ENCODE peak calls at places on chromosomes 2 and 18, in five cellular contexts. One of them, this sample, is unnamed. For H3K36me3, the result is how much of the 10 kb centered on the place peaks cover.

GRCh38 chr2:144513388-144514100 is 6.4 kb downstream of the ZEB2 start:
- DNase-seq in lower lobe of right lung: no peak
- DNase-seq in psoas muscle: peak
- DNase-seq in ovary: peak
- DNase-seq in sigmoid colon: no peak
- DNase-seq in this sample: peak

GRCh38 chr2:97936199-97936598 is 59.5 kb downstream of the TMEM131 start:
- DNase-seq in lower lobe of right lung: no peak
- DNase-seq in psoas muscle: no peak
- DNase-seq in ovary: no peak
- DNase-seq in sigmoid colon: no peak
- DNase-seq in this sample: no peak

GRCh38 chr18:26082475-26082874 is 7.9 kb downstream of the SS18 start:
- DNase-seq in lower lobe of right lung: no peak
- DNase-seq in psoas muscle: no peak
- DNase-seq in ovary: no peak
- DNase-seq in sigmoid colon: no peak
- DNase-seq in this sample: peak

GRCh38 chr2:64359176-64359891 is 94.6 kb upstream of the LGALSL start:
- DNase-seq in lower lobe of right lung: no peak
- DNase-seq in psoas muscle: no peak
- DNase-seq in ovary: no peak
- DNase-seq in sigmoid colon: no peak
- DNase-seq in this sample: no peak

GRCh38 chr2:38277245-38278119 is 99.6 kb downstream of the ATL2 start:
- DNase-seq in lower lobe of right lung: no peak
- DNase-seq in psoas muscle: no peak
- DNase-seq in ovary: no peak
- DNase-seq in sigmoid colon: no peak
- DNase-seq in this sample: no peak

GRCh38 chr2:55223958-55224760 is 7.9 kb downstream of the CLHC1 start:
- DNase-seq in lower lobe of right lung: no peak
- DNase-seq in psoas muscle: no peak
- DNase-seq in ovary: peak
- DNase-seq in sigmoid colon: peak
- DNase-seq in this sample: no peak

GRCh38 chr2:196718796-196719564 is 79.5 kb downstream of the CCDC150 start:
- DNase-seq in lower lobe of right lung: no peak
- DNase-seq in psoas muscle: peak
- DNase-seq in ovary: no peak
- DNase-seq in sigmoid colon: no peak
- DNase-seq in this sample: peak

GRCh38 chr2:209277444-209277843 is 146.4 kb upstream of the MAP2 start:
- DNase-seq in lower lobe of right lung: no peak
- DNase-seq in psoas muscle: no peak
- DNase-seq in ovary: no peak
- DNase-seq in sigmoid colon: no peak
- DNase-seq in this sample: no peak

GRCh38 chr2:213959589-213959988 is 451.3 kb upstream of the VWC2L start:
- DNase-seq in lower lobe of right lung: no peak
- DNase-seq in psoas muscle: no peak
- DNase-seq in ovary: no peak
- DNase-seq in sigmoid colon: no peak
- DNase-seq in this sample: no peak

GRCh38 chr2:106192752-106193490 is 1.2 kb downstream of the UXS1 start:
- DNase-seq in lower lobe of right lung: peak
- DNase-seq in psoas muscle: peak
- DNase-seq in ovary: no peak
- DNase-seq in sigmoid colon: no peak
- DNase-seq in this sample: peak

GRCh38 chr2:171893196-171893823 is 734 bp downstream of the SLC25A12 start:
- DNase-seq in lower lobe of right lung: no peak
- DNase-seq in psoas muscle: no peak
- DNase-seq in ovary: no peak
- DNase-seq in sigmoid colon: no peak
- DNase-seq in this sample: no peak

GRCh38 chr2:222903234-222904220 is 42.7 kb downstream of the ACSL3 start:
- DNase-seq in lower lobe of right lung: no peak
- DNase-seq in psoas muscle: no peak
- DNase-seq in ovary: no peak
- DNase-seq in sigmoid colon: no peak
- DNase-seq in this sample: peak

GRCh38 chr2:105553538-105554196 is 154.8 kb upstream of the FHL2 start:
- DNase-seq in lower lobe of right lung: no peak
- DNase-seq in psoas muscle: no peak
- DNase-seq in ovary: no peak
- DNase-seq in sigmoid colon: no peak
- DNase-seq in this sample: no peak

GRCh38 chr18:60485207-60485606 is 112.6 kb upstream of the MC4R start:
- DNase-seq in lower lobe of right lung: no peak
- DNase-seq in psoas muscle: no peak
- DNase-seq in ovary: no peak
- DNase-seq in sigmoid colon: no peak
- DNase-seq in this sample: no peak

GRCh38 chr2:64463784-64464183 is 9.8 kb downstream of the LGALSL start:
- DNase-seq in lower lobe of right lung: no peak
- DNase-seq in psoas muscle: peak
- DNase-seq in ovary: peak
- DNase-seq in sigmoid colon: no peak
- DNase-seq in this sample: peak

GRCh38 chr2:29066271-29066860 is 8.0 kb downstream of the PCARE start:
- DNase-seq in lower lobe of right lung: no peak
- DNase-seq in psoas muscle: no peak
- DNase-seq in ovary: no peak
- DNase-seq in sigmoid colon: no peak
- DNase-seq in this sample: peak

GRCh38 chr2:226838758-226839555 is 3.1 kb downstream of the RHBDD1 start:
- DNase-seq in lower lobe of right lung: no peak
- DNase-seq in psoas muscle: no peak
- DNase-seq in ovary: no peak
- DNase-seq in sigmoid colon: no peak
- DNase-seq in this sample: no peak

DNA sequence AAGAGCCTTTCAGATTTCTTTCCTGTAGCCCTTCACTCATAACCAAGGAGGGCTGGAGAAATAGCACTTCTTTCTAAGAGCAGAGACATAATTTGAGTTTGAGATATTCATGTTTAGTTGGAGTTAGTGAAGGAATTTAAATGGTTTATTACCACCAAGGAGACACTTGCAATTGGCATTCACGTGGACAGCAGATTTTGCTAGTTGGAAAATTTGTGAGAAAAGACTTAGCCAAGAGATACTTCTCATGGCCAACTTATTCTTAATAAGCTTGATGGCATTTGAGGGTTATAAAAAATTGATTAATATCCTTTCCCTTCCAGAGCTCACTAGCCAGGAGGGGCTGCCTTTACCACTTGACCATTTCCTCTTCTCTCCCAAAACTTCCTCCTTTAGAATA is 518.7 kb downstream of the TNS1 start:
- DNase-seq in lower lobe of right lung: no peak
- DNase-seq in psoas muscle: no peak
- DNase-seq in ovary: no peak
- DNase-seq in sigmoid colon: no peak
- DNase-seq in this sample: no peak
- TF ChIP-seq CTCF in lower lobe of right lung: no peak
- TF ChIP-seq CTCF in psoas muscle: no peak
- TF ChIP-seq CTCF in ovary: no peak
- TF ChIP-seq CTCF in sigmoid colon: no peak
- TF ChIP-seq CTCF in this sample: no peak

DNA sequence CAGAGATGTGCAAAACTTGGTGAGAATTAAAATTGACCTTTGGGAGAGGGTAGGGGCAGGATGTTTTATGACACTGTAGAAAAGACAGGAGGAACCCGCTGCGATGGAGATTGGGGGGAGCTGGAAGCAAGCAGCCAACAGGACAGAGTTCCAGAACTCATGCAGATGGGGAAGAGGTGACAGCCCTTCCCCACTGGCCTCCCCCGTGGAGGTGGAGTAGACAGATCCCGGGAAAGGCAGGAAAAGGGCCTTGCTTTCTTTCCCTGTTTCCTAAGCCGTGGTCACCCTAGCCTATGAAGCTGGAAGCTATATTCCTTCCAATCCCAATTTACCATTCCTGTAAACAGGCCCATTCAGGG is 39.1 kb downstream of the ANO7 start:
- DNase-seq in lower lobe of right lung: peak
- DNase-seq in psoas muscle: no peak
- DNase-seq in ovary: no peak
- DNase-seq in sigmoid colon: no peak
- DNase-seq in this sample: no peak
- H3K36me3 ChIP-seq in lower lobe of right lung: half or more
- H3K36me3 ChIP-seq in psoas muscle: half or more
- H3K36me3 ChIP-seq in ovary: under half
- H3K36me3 ChIP-seq in sigmoid colon: half or more
- H3K36me3 ChIP-seq in this sample: half or more

GRCh38 chr2:36971990-36972389 is 5.7 kb upstream of the STRN start:
- DNase-seq in lower lobe of right lung: no peak
- DNase-seq in psoas muscle: no peak
- DNase-seq in ovary: no peak
- DNase-seq in sigmoid colon: no peak
- DNase-seq in this sample: no peak
- H3K4me3 ChIP-seq in lower lobe of right lung: no peak
- H3K4me3 ChIP-seq in psoas muscle: no peak
- H3K4me3 ChIP-seq in ovary: no peak
- H3K4me3 ChIP-seq in sigmoid colon: no peak
- H3K4me3 ChIP-seq in this sample: no peak

DNA sequence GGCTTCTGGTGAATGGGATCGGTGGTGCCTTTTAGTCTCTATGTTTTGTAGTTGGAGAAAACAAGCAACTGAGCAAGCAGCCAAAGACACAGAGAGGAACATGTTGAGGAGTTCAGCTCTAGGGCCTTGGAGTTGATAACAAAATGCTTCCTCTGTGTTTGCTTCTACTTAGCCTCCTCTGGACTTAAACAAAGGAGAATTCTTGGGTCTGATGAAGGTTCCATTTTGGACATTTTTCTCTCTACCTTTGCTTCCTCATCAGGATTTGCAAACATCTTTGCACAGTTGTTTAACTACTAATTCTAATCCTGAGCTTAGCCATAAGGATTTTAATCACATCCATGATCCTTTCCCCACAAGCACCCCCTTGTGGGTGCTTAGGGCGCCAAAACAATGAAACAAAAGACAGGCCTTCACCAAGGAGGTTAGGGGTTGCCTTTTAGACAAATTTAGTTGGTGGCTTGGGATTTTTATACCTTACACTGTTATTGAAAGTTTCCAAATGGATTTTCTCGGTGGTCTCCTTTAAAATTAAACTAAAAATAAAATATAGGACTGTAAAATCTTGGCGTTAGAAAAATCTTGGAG is 148.5 kb upstream of the SATB2 start:
- DNase-seq in lower lobe of right lung: no peak
- DNase-seq in psoas muscle: no peak
- DNase-seq in ovary: no peak
- DNase-seq in sigmoid colon: no peak
- DNase-seq in this sample: no peak
- TF ChIP-seq CTCF in lower lobe of right lung: no peak
- TF ChIP-seq CTCF in psoas muscle: no peak
- TF ChIP-seq CTCF in ovary: no peak
- TF ChIP-seq CTCF in sigmoid colon: no peak
- TF ChIP-seq CTCF in this sample: peak

GRCh38 chr2:71346065-71346464 is 14.5 kb downstream of the ZNF638 start:
- DNase-seq in lower lobe of right lung: no peak
- DNase-seq in psoas muscle: no peak
- DNase-seq in ovary: no peak
- DNase-seq in sigmoid colon: no peak
- DNase-seq in this sample: no peak
- H3K36me3 ChIP-seq in lower lobe of right lung: under half
- H3K36me3 ChIP-seq in psoas muscle: under half
- H3K36me3 ChIP-seq in ovary: under half
- H3K36me3 ChIP-seq in sigmoid colon: under half
- H3K36me3 ChIP-seq in this sample: under half

DNA sequence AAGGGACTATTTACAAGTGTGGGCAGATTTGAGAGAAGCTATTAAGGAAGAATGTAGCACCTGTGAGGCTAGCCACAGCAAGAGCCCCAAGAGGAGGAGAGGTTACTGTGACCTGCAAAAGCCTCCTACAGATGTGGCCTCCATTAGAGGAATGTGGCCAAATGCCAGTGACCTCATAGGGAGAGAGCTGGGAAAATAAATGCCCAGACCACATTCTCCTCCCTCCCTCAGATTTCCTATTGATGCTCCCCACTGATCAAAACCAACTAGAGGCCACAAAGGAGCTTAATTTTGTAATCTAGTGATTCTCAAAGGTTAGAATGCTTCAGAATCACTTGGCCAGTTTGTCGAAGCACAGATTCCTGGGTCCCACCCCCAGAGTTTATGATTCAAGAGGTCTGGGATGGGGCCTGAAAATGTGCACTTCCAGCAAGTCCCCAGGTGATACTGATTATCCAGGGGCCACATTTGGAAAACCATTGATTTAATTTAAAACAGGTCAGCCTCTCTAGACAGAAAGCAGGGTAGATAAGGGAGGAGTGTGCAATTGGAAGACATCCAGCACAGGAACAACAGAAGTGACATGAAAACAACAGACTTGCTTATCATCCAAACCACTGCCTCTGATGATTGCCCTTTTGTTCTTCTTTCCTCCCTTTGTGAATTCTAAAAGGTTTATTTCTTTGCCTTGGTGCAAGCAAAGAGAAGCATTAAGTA is 61.2 kb upstream of the RBBP8 start:
- DNase-seq in lower lobe of right lung: no peak
- DNase-seq in psoas muscle: no peak
- DNase-seq in ovary: no peak
- DNase-seq in sigmoid colon: no peak
- DNase-seq in this sample: peak
- H3K4me3 ChIP-seq in lower lobe of right lung: no peak
- H3K4me3 ChIP-seq in psoas muscle: no peak
- H3K4me3 ChIP-seq in ovary: no peak
- H3K4me3 ChIP-seq in sigmoid colon: no peak
- H3K4me3 ChIP-seq in this sample: no peak

This sample was measured in brain microvascular endothelial cell.